ENCODE peak calls at places on chromosomes 3 and 15, in seven cellular contexts. K is adipocyte; C is occipital lobe; J is activated CD8-positive, alpha-beta T cell treated with anti-CD3 and anti-CD28 coated beads, Interleukin-2, amount 10 ng/mL, durations not matched to agents 7 days and 5 days; G is fibroblast of lung; R is heart left ventricle; X is activated naive CD4-positive, alpha-beta T cell. L is an unnamed sample.

GRCh38 chr3:143362115-143362992 is 242.8 kb downstream of the CHST2 start:
- DNase-seq in K (no peak), X (no peak), R (no peak), C (no peak), J (no peak), G (no peak), L (no peak)

GRCh38 chr15:63133786-63134185 is 12.1 kb downstream of the LACTB start:
- DNase-seq in R (no peak), X (no peak), K (peak), J (no peak), G (peak), C (no peak), L (no peak)

GRCh38 chr15:31091531-31091930 is 10.0 kb downstream of the TRPM1 start:
- DNase-seq in X (no peak), C (no peak), J (no peak), R (no peak), G (peak), K (peak), L (no peak)

GRCh38 chr3:186665484-186666188 is at the start of gene HRG:
- DNase-seq in J (no peak), R (no peak), K (no peak), C (no peak), X (no peak), G (no peak), L (no peak)

GRCh38 chr15:56812255-56812654 is 78.9 kb upstream of the ZNF280D start:
- DNase-seq in C (no peak), R (no peak), J (no peak), K (no peak), G (no peak), X (no peak), L (no peak)

GRCh38 chr3:176521531-176522175 is 675.6 kb downstream of the TBL1XR1 start:
- DNase-seq in C (no peak), K (peak), G (peak), X (no peak), J (no peak), R (no peak), L (no peak)

GRCh38 chr15:73709241-73709640 is 25.1 kb downstream of the CD276 start:
- DNase-seq in G (no peak), X (no peak), J (no peak), C (no peak), R (no peak), K (no peak), L (no peak)

GRCh38 chr3:134998158-134998557 is 203.1 kb downstream of the EPHB1 start:
- DNase-seq in J (no peak), C (no peak), K (no peak), X (no peak), G (no peak), R (no peak), L (no peak)

GRCh38 chr15:83845230-83845629 is 191.3 kb downstream of the ADAMTSL3 start:
- DNase-seq in G (peak), R (no peak), K (peak), J (no peak), X (no peak), C (no peak), L (no peak)

GRCh38 chr15:95278532-95279265 is 1047.3 kb downstream of the MCTP2 start:
- DNase-seq in C (no peak), X (no peak), G (peak), R (no peak), J (no peak), K (peak), L (no peak)

GRCh38 chr15:70761931-70762468 is 1.4 kb downstream of the UACA start:
- DNase-seq in K (peak), C (no peak), G (peak), X (no peak), J (no peak), R (no peak), L (peak)

GRCh38 chr15:67845974-67846373 is 6.1 kb upstream of the RNU6-1 start:
- DNase-seq in X (no peak), K (no peak), C (no peak), G (no peak), R (no peak), J (no peak), L (no peak)

GRCh38 chr3:43748179-43748578 is 57.4 kb downstream of the ABHD5 start:
- DNase-seq in R (no peak), K (no peak), C (no peak), G (peak), J (no peak), X (no peak), L (peak)

GRCh38 chr3:5264093-5264610 is 76.6 kb downstream of the EDEM1 start:
- DNase-seq in R (no peak), K (no peak), G (no peak), C (no peak), X (no peak), J (no peak), L (no peak)